ENCODE peak calls at places on chromosome 22, in seven cellular contexts. Z, C, L, B, P, W and R are unnamed samples.

GRCh38 chr22:25059438-25059837 is 106.9 kb downstream of the KIAA1671 start:
- DNase-seq in Z (no peak), C (no peak), L (no peak), B (no peak), P (no peak), W (no peak), R (no peak)

GRCh38 chr22:45896153-45896951 is 80.6 kb downstream of the WNT7B start:
- DNase-seq in Z (peak; percentile 85), C (no peak), L (no peak), B (no peak), P (no peak), W (no peak), R (no peak)

GRCh38 chr22:37157516-37158289 is 8.0 kb upstream of the IL2RB start:
- DNase-seq in Z (no peak), C (no peak), L (peak; percentile 61), B (no peak), P (peak; percentile 33), W (no peak), R (no peak)

GRCh38 chr22:37604875-37605274 is 3.8 kb upstream of the GGA1 start:
- DNase-seq in Z (no peak), C (no peak), L (no peak), B (no peak), P (no peak), W (no peak), R (no peak)

GRCh38 chr22:19143967-19144400 is 467 bp downstream of the ESS2 start:
- DNase-seq in Z (no peak), C (peak; percentile 54), L (no peak), B (no peak), P (peak; percentile 3), W (no peak), R (no peak)

GRCh38 chr22:21450320-21450831 is 16.8 kb upstream of the TMEM191C start:
- DNase-seq in Z (peak; percentile 30), C (no peak), L (no peak), B (no peak), P (no peak), W (no peak), R (no peak)

GRCh38 chr22:37303821-37304274 is 21.5 kb downstream of the CYTH4 start:
- DNase-seq in Z (no peak), C (peak; percentile 98), L (peak; percentile 94), B (peak; percentile 53), P (peak; percentile 86), W (no peak), R (no peak)

GRCh38 chr22:49017769-49018330 is 809.8 kb downstream of the BRD1 start:
- DNase-seq in Z (peak; percentile 18), C (no peak), L (no peak), B (no peak), P (no peak), W (no peak), R (no peak)

GRCh38 chr22:48438096-48438495 is 1389.6 kb downstream of the BRD1 start:
- DNase-seq in Z (no peak), C (no peak), L (no peak), B (no peak), P (no peak), W (no peak), R (no peak)

GRCh38 chr22:42364641-42365336 is 67.4 kb downstream of the NFAM1 start:
- DNase-seq in Z (no peak), C (no peak), L (peak; percentile 48), B (no peak), P (no peak), W (no peak), R (no peak)